ENCODE peak calls at places on chromosomes 12 and 14, in nine cellular contexts. One of them, this sample, is unnamed.

GRCh38 chr14:52106853-52107252 is 38.0 kb upstream of the NID2 start:
- DNase-seq in heart right ventricle: no peak
- DNase-seq in GM20000: no peak
- DNase-seq in fibroblast of the aortic adventitia: peak
- DNase-seq in colonic mucosa: no peak
- DNase-seq in cardiac fibroblast: no peak
- DNase-seq in PC-3: no peak
- DNase-seq in Calu3: no peak
- DNase-seq in heart left ventricle: no peak
- DNase-seq in this sample: no peak

GRCh38 chr14:94334837-94335236 is 11.7 kb upstream of the SERPINA6 start:
- DNase-seq in Calu3: no peak
- DNase-seq in heart left ventricle: no peak
- DNase-seq in fibroblast of the aortic adventitia: no peak
- DNase-seq in heart right ventricle: no peak
- DNase-seq in PC-3: no peak
- DNase-seq in GM20000: no peak
- DNase-seq in cardiac fibroblast: no peak
- DNase-seq in colonic mucosa: no peak
- DNase-seq in this sample: no peak

GRCh38 chr12:130331146-130331545 is 6.5 kb upstream of the PIWIL1 start:
- DNase-seq in heart left ventricle: no peak
- DNase-seq in GM20000: no peak
- DNase-seq in cardiac fibroblast: no peak
- DNase-seq in Calu3: no peak
- DNase-seq in PC-3: no peak
- DNase-seq in colonic mucosa: no peak
- DNase-seq in fibroblast of the aortic adventitia: no peak
- DNase-seq in heart right ventricle: no peak
- DNase-seq in this sample: no peak

GRCh38 chr12:5295966-5296365 is 135.9 kb upstream of the NTF3 start:
- DNase-seq in cardiac fibroblast: peak
- DNase-seq in heart left ventricle: no peak
- DNase-seq in heart right ventricle: no peak
- DNase-seq in fibroblast of the aortic adventitia: no peak
- DNase-seq in PC-3: no peak
- DNase-seq in Calu3: no peak
- DNase-seq in GM20000: no peak
- DNase-seq in colonic mucosa: no peak
- DNase-seq in this sample: no peak

GRCh38 chr12:87870061-87870460 is 159.1 kb downstream of the C12orf50 start:
- DNase-seq in cardiac fibroblast: peak
- DNase-seq in colonic mucosa: no peak
- DNase-seq in PC-3: peak
- DNase-seq in fibroblast of the aortic adventitia: peak
- DNase-seq in Calu3: no peak
- DNase-seq in heart right ventricle: no peak
- DNase-seq in GM20000: no peak
- DNase-seq in heart left ventricle: no peak
- DNase-seq in this sample: no peak

GRCh38 chr12:22459872-22460490 is 84.4 kb downstream of the C2CD5 start:
- DNase-seq in GM20000: peak
- DNase-seq in PC-3: peak
- DNase-seq in colonic mucosa: no peak
- DNase-seq in cardiac fibroblast: peak
- DNase-seq in heart right ventricle: no peak
- DNase-seq in fibroblast of the aortic adventitia: peak
- DNase-seq in heart left ventricle: no peak
- DNase-seq in Calu3: peak
- DNase-seq in this sample: no peak

GRCh38 chr12:4819654-4820053 is 90.1 kb upstream of the KCNA1 start:
- DNase-seq in PC-3: no peak
- DNase-seq in colonic mucosa: no peak
- DNase-seq in heart left ventricle: no peak
- DNase-seq in cardiac fibroblast: no peak
- DNase-seq in heart right ventricle: no peak
- DNase-seq in Calu3: no peak
- DNase-seq in GM20000: peak
- DNase-seq in fibroblast of the aortic adventitia: peak
- DNase-seq in this sample: no peak

GRCh38 chr12:107818984-107819383 is 44.5 kb downstream of the ASCL4 start:
- DNase-seq in heart right ventricle: no peak
- DNase-seq in Calu3: no peak
- DNase-seq in cardiac fibroblast: peak
- DNase-seq in fibroblast of the aortic adventitia: peak
- DNase-seq in heart left ventricle: no peak
- DNase-seq in GM20000: no peak
- DNase-seq in PC-3: peak
- DNase-seq in colonic mucosa: no peak
- DNase-seq in this sample: no peak

GRCh38 chr12:87756111-87756510 is 273.1 kb downstream of the C12orf50 start:
- DNase-seq in fibroblast of the aortic adventitia: peak
- DNase-seq in heart right ventricle: no peak
- DNase-seq in GM20000: no peak
- DNase-seq in cardiac fibroblast: peak
- DNase-seq in heart left ventricle: no peak
- DNase-seq in colonic mucosa: no peak
- DNase-seq in PC-3: peak
- DNase-seq in Calu3: no peak
- DNase-seq in this sample: no peak

GRCh38 chr12:2588345-2588744 is 206.4 kb upstream of the FKBP4 start:
- DNase-seq in heart right ventricle: no peak
- DNase-seq in heart left ventricle: no peak
- DNase-seq in Calu3: no peak
- DNase-seq in cardiac fibroblast: no peak
- DNase-seq in colonic mucosa: no peak
- DNase-seq in GM20000: no peak
- DNase-seq in fibroblast of the aortic adventitia: no peak
- DNase-seq in PC-3: no peak
- DNase-seq in this sample: no peak

GRCh38 chr12:96862326-96862725 is 44.7 kb upstream of the NEDD1 start:
- DNase-seq in cardiac fibroblast: no peak
- DNase-seq in colonic mucosa: no peak
- DNase-seq in heart left ventricle: no peak
- DNase-seq in heart right ventricle: no peak
- DNase-seq in PC-3: peak
- DNase-seq in Calu3: no peak
- DNase-seq in fibroblast of the aortic adventitia: no peak
- DNase-seq in GM20000: no peak
- DNase-seq in this sample: no peak

GRCh38 chr14:105525861-105526780 is at the start of gene TMEM121:
- DNase-seq in PC-3: no peak
- DNase-seq in GM20000: peak
- DNase-seq in colonic mucosa: no peak
- DNase-seq in Calu3: peak
- DNase-seq in fibroblast of the aortic adventitia: no peak
- DNase-seq in heart left ventricle: no peak
- DNase-seq in heart right ventricle: no peak
- DNase-seq in cardiac fibroblast: no peak
- DNase-seq in this sample: peak

GRCh38 chr12:3641428-3641883 is 111.5 kb downstream of the CRACR2A start:
- DNase-seq in PC-3: peak
- DNase-seq in colonic mucosa: no peak
- DNase-seq in heart left ventricle: no peak
- DNase-seq in GM20000: no peak
- DNase-seq in fibroblast of the aortic adventitia: peak
- DNase-seq in Calu3: no peak
- DNase-seq in cardiac fibroblast: peak
- DNase-seq in heart right ventricle: no peak
- DNase-seq in this sample: no peak

GRCh38 chr14:59161571-59162175 is 26.8 kb upstream of the DAAM1 start:
- DNase-seq in GM20000: peak
- DNase-seq in fibroblast of the aortic adventitia: peak
- DNase-seq in cardiac fibroblast: peak
- DNase-seq in heart left ventricle: no peak
- DNase-seq in PC-3: peak
- DNase-seq in heart right ventricle: no peak
- DNase-seq in colonic mucosa: no peak
- DNase-seq in Calu3: peak
- DNase-seq in this sample: no peak

GRCh38 chr12:53616950-53617349 is 9.2 kb downstream of the ATF7 start:
- DNase-seq in PC-3: no peak
- DNase-seq in Calu3: no peak
- DNase-seq in cardiac fibroblast: no peak
- DNase-seq in heart right ventricle: no peak
- DNase-seq in GM20000: no peak
- DNase-seq in colonic mucosa: no peak
- DNase-seq in heart left ventricle: no peak
- DNase-seq in fibroblast of the aortic adventitia: no peak
- DNase-seq in this sample: no peak

GRCh38 chr12:27244680-27245005 is 557 bp downstream of the STK38L start:
- DNase-seq in PC-3: peak
- DNase-seq in GM20000: no peak
- DNase-seq in fibroblast of the aortic adventitia: peak
- DNase-seq in colonic mucosa: no peak
- DNase-seq in cardiac fibroblast: peak
- DNase-seq in Calu3: no peak
- DNase-seq in heart left ventricle: no peak
- DNase-seq in heart right ventricle: no peak
- DNase-seq in this sample: no peak

GRCh38 chr14:74395094-74395493 is 30.9 kb downstream of the SYNDIG1L start:
- DNase-seq in cardiac fibroblast: no peak
- DNase-seq in heart left ventricle: no peak
- DNase-seq in Calu3: no peak
- DNase-seq in GM20000: no peak
- DNase-seq in heart right ventricle: no peak
- DNase-seq in colonic mucosa: no peak
- DNase-seq in PC-3: no peak
- DNase-seq in fibroblast of the aortic adventitia: no peak
- DNase-seq in this sample: no peak

GRCh38 chr14:72097173-72097783 is 165.0 kb downstream of the RGS6 start:
- DNase-seq in heart right ventricle: no peak
- DNase-seq in colonic mucosa: no peak
- DNase-seq in fibroblast of the aortic adventitia: no peak
- DNase-seq in Calu3: no peak
- DNase-seq in GM20000: no peak
- DNase-seq in heart left ventricle: no peak
- DNase-seq in PC-3: no peak
- DNase-seq in cardiac fibroblast: no peak
- DNase-seq in this sample: no peak

GRCh38 chr14:102221026-102221425 is 81.3 kb downstream of the WDR20 start:
- DNase-seq in cardiac fibroblast: peak
- DNase-seq in GM20000: no peak
- DNase-seq in Calu3: no peak
- DNase-seq in colonic mucosa: no peak
- DNase-seq in PC-3: peak
- DNase-seq in heart left ventricle: no peak
- DNase-seq in fibroblast of the aortic adventitia: no peak
- DNase-seq in heart right ventricle: no peak
- DNase-seq in this sample: peak
- TF ChIP-seq CTCF in cardiac fibroblast: no peak
- TF ChIP-seq CTCF in GM20000: no peak
- TF ChIP-seq CTCF in Calu3: no peak
- TF ChIP-seq CTCF in colonic mucosa: no peak
- TF ChIP-seq CTCF in PC-3: peak
- TF ChIP-seq CTCF in heart left ventricle: no peak
- TF ChIP-seq CTCF in fibroblast of the aortic adventitia: no peak
- TF ChIP-seq CTCF in heart right ventricle: no peak
- TF ChIP-seq CTCF in this sample: no peak

GRCh38 chr12:41151789-41152188 is 36.3 kb upstream of the PDZRN4 start:
- DNase-seq in GM20000: no peak
- DNase-seq in fibroblast of the aortic adventitia: no peak
- DNase-seq in PC-3: peak
- DNase-seq in heart right ventricle: no peak
- DNase-seq in heart left ventricle: no peak
- DNase-seq in cardiac fibroblast: peak
- DNase-seq in colonic mucosa: no peak
- DNase-seq in Calu3: no peak
- DNase-seq in this sample: no peak
- TF ChIP-seq CTCF in GM20000: no peak
- TF ChIP-seq CTCF in fibroblast of the aortic adventitia: no peak
- TF ChIP-seq CTCF in PC-3: no peak
- TF ChIP-seq CTCF in heart right ventricle: no peak
- TF ChIP-seq CTCF in heart left ventricle: no peak
- TF ChIP-seq CTCF in cardiac fibroblast: no peak
- TF ChIP-seq CTCF in colonic mucosa: no peak
- TF ChIP-seq CTCF in Calu3: no peak
- TF ChIP-seq CTCF in this sample: no peak

GRCh38 chr14:55519473-55520080 is 60.4 kb upstream of the KTN1 start:
- DNase-seq in GM20000: no peak
- DNase-seq in fibroblast of the aortic adventitia: no peak
- DNase-seq in Calu3: no peak
- DNase-seq in colonic mucosa: no peak
- DNase-seq in cardiac fibroblast: no peak
- DNase-seq in heart left ventricle: no peak
- DNase-seq in heart right ventricle: no peak
- DNase-seq in PC-3: no peak
- DNase-seq in this sample: no peak
- TF ChIP-seq CTCF in GM20000: no peak
- TF ChIP-seq CTCF in fibroblast of the aortic adventitia: no peak
- TF ChIP-seq CTCF in Calu3: no peak
- TF ChIP-seq CTCF in colonic mucosa: no peak
- TF ChIP-seq CTCF in cardiac fibroblast: no peak
- TF ChIP-seq CTCF in heart left ventricle: no peak
- TF ChIP-seq CTCF in heart right ventricle: no peak
- TF ChIP-seq CTCF in PC-3: no peak
- TF ChIP-seq CTCF in this sample: no peak

DNA sequence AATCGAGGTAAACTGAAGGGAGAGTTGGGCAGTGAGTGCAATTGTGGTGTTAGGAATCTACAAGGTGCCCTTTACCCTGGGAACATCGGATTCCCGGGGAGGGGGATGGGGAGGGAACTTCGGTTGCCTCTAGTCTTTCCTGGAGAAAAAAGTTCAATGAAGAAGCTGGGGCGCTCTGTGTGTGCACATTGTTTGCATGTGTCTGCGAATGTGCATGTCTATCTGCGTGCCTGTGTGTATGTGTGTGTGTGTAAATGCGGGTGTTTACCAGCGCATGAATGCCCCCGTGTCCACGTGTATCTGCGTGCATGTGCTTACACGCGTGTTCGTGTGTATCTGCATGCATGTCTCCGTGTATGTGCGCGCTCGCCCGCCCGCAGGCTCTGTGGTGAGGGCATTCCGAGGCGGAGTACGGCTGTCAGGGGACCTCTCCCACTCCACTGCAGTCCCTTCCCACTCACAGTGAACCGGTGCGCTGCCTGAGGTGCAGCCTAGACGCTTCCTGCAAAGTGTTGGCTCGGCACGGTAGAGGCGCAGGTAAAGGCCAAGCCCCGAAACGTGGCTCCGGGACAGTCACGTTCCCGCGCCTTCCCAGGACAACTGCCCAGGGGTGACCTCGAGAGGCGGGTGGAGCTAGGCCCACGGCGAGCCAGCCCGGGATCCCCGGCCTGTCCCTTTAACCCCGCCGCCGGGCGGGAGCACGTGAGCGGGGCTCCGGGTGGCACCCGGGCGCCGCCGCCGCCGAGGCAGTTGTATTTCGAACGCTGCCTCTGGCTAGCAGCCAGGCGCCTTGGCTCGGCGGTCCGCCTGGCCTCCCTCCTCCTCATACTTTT is 586 bp upstream of the HMGA2 start:
- DNase-seq in heart right ventricle: peak
- DNase-seq in colonic mucosa: peak
- DNase-seq in Calu3: peak
- DNase-seq in cardiac fibroblast: peak
- DNase-seq in heart left ventricle: peak
- DNase-seq in GM20000: peak
- DNase-seq in PC-3: peak
- DNase-seq in fibroblast of the aortic adventitia: peak
- DNase-seq in this sample: no peak
- TF ChIP-seq CTCF in heart right ventricle: no peak
- TF ChIP-seq CTCF in colonic mucosa: no peak
- TF ChIP-seq CTCF in Calu3: no peak
- TF ChIP-seq CTCF in cardiac fibroblast: no peak
- TF ChIP-seq CTCF in heart left ventricle: no peak
- TF ChIP-seq CTCF in GM20000: no peak
- TF ChIP-seq CTCF in PC-3: no peak
- TF ChIP-seq CTCF in fibroblast of the aortic adventitia: no peak
- TF ChIP-seq CTCF in this sample: no peak

GRCh38 chr12:1544991-1545700 is 49.2 kb downstream of the FBXL14 start:
- DNase-seq in heart right ventricle: no peak
- DNase-seq in cardiac fibroblast: peak
- DNase-seq in PC-3: peak
- DNase-seq in colonic mucosa: no peak
- DNase-seq in fibroblast of the aortic adventitia: peak
- DNase-seq in Calu3: peak
- DNase-seq in GM20000: no peak
- DNase-seq in heart left ventricle: no peak
- DNase-seq in this sample: no peak
- TF ChIP-seq CTCF in heart right ventricle: peak
- TF ChIP-seq CTCF in cardiac fibroblast: peak
- TF ChIP-seq CTCF in PC-3: peak
- TF ChIP-seq CTCF in colonic mucosa: peak
- TF ChIP-seq CTCF in fibroblast of the aortic adventitia: peak
- TF ChIP-seq CTCF in Calu3: peak
- TF ChIP-seq CTCF in GM20000: no peak
- TF ChIP-seq CTCF in heart left ventricle: no peak
- TF ChIP-seq CTCF in this sample: peak